ENCODE peak calls at places on chromosomes 4 and X, in four cellular contexts. W, D, E and U are unnamed samples.

GRCh38 chrX:40938418-40938817 is 146.8 kb upstream of the USP9X start:
- DNase-seq in W (no peak), D (no peak), E (no peak), U (no peak)

GRCh38 chrX:46577116-46578005 is 3.8 kb downstream of the CHST7 start:
- DNase-seq in W (no peak), D (no peak), E (no peak), U (no peak)

GRCh38 chrX:122943918-122944317 is 240.2 kb upstream of the GRIA3 start:
- DNase-seq in W (no peak), D (no peak), E (no peak), U (no peak)

GRCh38 chr4:120432451-120432850 is 365.8 kb upstream of the MAD2L1 start:
- DNase-seq in W (no peak), D (no peak), E (no peak), U (no peak)

GRCh38 chr4:159598602-159599001 is 495.7 kb downstream of the RAPGEF2 start:
- DNase-seq in W (no peak), D (no peak), E (no peak), U (no peak)

GRCh38 chrX:2385224-2385623 is 115.6 kb downstream of the DHRSX start:
- DNase-seq in W (no peak), D (no peak), E (no peak), U (no peak)

GRCh38 chr4:143023519-143023918 is 161.2 kb upstream of the USP38 start:
- DNase-seq in W (no peak), D (no peak), E (no peak), U (no peak)

GRCh38 chr4:103915224-103915869 is 195.6 kb upstream of the TACR3 start:
- DNase-seq in W (peak; percentile 8), D (peak; percentile 16), E (peak; percentile 15), U (peak; percentile 16)

DNA sequence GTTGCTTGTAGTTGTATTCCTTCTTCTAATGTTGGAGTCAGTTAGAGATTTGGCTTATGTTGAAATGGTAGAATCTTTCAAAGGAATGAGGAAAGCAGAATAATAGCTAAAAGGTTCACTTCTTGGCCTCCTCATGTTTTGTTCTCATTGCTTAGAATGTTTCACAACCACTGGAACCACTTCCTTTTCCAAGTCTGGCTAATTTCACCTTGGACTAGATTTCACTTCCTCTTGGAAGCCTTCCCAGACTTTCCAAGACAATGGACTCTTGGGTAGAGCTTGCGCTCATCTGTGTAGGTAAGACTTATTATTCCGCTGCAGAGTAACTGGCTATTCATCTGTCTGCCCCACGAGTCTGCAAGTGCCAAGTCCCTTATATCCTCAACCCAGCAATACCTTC is 8.3 kb downstream of the SPATA18 start:
- DNase-seq in W (no peak), D (no peak), E (no peak), U (no peak)
- TF ChIP-seq TARDBP in W (no peak), D (no peak), E (no peak), U (no peak)

DNA sequence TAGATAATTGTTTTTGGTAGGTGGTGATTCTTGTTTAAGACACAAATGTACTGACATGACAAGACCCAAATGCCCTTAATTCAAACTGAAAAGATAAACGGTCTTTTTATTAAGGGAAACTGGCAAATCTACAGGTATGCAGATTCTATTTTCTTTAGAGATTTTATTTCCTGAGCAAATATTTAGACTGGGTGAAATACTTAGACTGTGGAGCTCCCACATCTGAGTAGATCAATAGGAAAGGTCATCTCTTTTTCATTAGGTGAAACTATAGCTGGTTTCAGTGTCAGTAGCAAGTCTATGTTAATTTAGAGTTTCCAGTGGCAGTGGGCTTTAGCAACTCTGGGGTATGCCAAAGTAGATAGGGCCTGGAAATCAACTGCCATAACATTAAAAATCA is 446.7 kb downstream of the FSTL5 start:
- DNase-seq in W (no peak), D (no peak), E (no peak), U (no peak)
- TF ChIP-seq TARDBP in W (no peak), D (no peak), E (no peak), U (no peak)

GRCh38 chr4:188374870-188375269 is 235.6 kb downstream of the TRIML1 start:
- DNase-seq in W (no peak), D (no peak), E (no peak), U (no peak)
- TF ChIP-seq TARDBP in W (no peak), D (no peak), E (no peak), U (no peak)

GRCh38 chrX:151981129-151981528 is 6.7 kb upstream of the GABRE start:
- DNase-seq in W (no peak), D (no peak), E (no peak), U (no peak)
- TF ChIP-seq TARDBP in W (no peak), D (no peak), E (no peak), U (no peak)

GRCh38 chr4:117375101-117375500 is 289.7 kb upstream of the TRAM1L1 start:
- DNase-seq in W (no peak), D (no peak), E (no peak), U (no peak)
- TF ChIP-seq TARDBP in W (no peak), D (no peak), E (no peak), U (no peak)

GRCh38 chrX:19848110-19848509 is 39.3 kb downstream of the SH3KBP1 start:
- DNase-seq in W (no peak), D (no peak), E (no peak), U (no peak)

GRCh38 chrX:19849433-19850190 is 37.8 kb downstream of the SH3KBP1 start:
- DNase-seq in W (no peak), D (no peak), E (no peak), U (peak; percentile 67)

GRCh38 chrX:19842542-19842941 is 44.9 kb downstream of the SH3KBP1 start:
- DNase-seq in W (no peak), D (no peak), E (no peak), U (no peak)

GRCh38 chrX:19852014-19853005 is 35.1 kb downstream of the SH3KBP1 start:
- DNase-seq in W (no peak), D (no peak), E (peak; percentile 72), U (no peak)

DNA sequence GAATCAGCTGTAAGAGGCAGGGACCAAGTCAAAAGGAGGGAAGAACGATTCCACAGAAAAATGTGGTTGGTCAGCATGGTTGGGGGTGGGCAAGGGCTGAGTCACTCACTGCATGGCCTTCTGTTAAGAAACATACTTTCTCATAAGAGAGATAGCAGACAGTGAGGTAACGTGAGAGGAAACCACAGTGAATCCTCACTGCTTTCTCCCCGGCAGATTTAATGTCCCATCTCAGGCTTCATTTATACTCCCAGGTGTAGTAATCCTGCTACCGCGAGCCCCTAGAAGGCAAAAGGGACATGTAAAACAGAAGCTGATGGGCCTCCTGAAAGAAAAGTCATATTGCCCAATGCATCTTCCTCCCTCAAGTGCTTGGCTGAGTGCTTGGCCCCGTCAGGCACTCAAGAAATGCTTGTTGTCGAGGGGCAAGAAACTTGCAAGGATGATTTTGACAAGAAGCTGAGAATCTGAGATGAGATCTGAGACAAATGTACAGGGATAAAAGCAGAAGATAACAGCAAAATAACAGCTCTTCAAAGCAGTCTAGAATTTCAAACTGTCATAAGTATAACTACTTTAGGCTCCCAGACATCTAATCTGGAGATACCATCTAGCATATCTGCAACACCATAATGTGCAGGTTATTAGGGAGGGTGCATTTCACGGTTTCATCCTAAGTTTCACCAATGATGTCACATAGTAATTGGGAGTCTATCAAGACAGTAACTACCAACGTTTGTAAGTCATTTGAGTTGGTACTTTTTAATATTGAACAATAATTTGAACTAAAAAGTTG is 40.2 kb downstream of the SH3KBP1 start:
- DNase-seq in W (peak; percentile 20), D (no peak), E (no peak), U (no peak)
- TF ChIP-seq TARDBP in W (no peak), D (no peak), E (no peak), U (no peak)

DNA sequence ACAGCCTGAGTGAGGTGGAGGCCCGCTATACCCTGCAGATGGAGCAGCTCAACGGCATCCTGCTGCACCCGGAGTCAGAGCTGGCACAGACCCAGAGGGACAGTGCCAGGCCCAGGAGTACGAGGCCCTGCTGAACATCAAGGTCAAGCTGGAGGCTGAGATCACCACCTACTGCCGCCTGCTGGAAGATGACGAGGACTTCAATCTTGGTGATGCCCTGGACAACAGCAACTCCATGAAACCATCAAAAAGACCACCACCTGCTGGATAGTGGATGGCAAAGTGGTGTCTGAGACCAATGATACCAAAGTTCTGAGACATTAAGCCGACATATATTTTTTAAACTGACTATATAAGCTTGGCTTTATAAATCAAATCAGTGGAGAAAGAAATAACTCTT is 73.3 kb upstream of the HHIP start:
- DNase-seq in W (no peak), D (no peak), E (peak; percentile 10), U (no peak)
- TF ChIP-seq TARDBP in W (no peak), D (no peak), E (no peak), U (no peak)

GRCh38 chr4:113077611-113078010 is 28.2 kb downstream of the ANK2 start:
- DNase-seq in W (no peak), D (no peak), E (no peak), U (no peak)

GRCh38 chr4:113083346-113083745 is 33.9 kb downstream of the ANK2 start:
- DNase-seq in W (no peak), D (no peak), E (no peak), U (no peak)

GRCh38 chr4:113080624-113081023 is 31.2 kb downstream of the ANK2 start:
- DNase-seq in W (no peak), D (no peak), E (no peak), U (no peak)

DNA sequence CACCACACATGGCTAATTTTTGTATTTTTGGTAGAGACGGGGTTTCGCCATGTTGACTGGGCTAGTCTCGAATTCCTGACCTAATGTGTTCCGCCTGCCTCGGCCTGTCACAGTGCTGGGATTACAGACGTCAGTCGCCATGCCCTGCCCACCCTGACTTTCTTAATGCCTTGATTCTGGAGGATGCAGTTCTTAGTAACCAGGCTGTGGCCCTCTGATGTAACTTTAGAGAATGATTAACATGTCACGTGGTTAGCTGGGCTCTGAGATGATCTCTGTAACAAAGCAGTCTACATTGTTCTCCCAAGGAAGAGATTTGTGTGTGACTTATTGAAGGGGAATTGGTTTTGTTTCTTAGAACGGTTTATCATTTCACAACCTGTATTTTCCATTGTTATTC is 30.6 kb downstream of the ANK2 start:
- DNase-seq in W (no peak), D (no peak), E (peak; percentile 37), U (no peak)
- TF ChIP-seq TARDBP in W (no peak), D (no peak), E (no peak), U (no peak)

DNA sequence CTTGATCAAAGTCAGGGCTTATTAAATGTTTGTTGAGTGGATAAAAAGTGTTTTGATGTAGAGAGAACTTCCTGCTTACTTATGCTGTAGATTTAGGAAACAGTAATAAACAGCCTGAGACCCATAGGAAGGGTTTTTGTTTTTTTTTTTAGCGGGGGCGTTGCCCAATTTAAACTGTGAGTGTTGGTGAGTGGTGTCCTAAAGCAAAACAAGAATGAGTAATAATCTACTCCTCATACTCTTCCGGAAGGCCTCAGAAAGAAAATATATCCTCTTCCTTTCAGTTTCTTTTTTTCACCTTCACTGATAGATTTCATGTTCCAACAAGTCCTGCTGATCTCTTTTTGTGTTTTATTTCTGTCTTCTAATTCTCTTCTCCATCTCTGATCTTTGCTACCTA is 104.4 kb upstream of the SCML1 start:
- DNase-seq in W (no peak), D (no peak), E (no peak), U (no peak)
- TF ChIP-seq TARDBP in W (no peak), D (no peak), E (no peak), U (no peak)

GRCh38 chr4:40119344-40119743 is 62.7 kb downstream of the N4BP2 start:
- DNase-seq in W (no peak), D (no peak), E (no peak), U (no peak)
- TF ChIP-seq TARDBP in W (no peak), D (no peak), E (no peak), U (no peak)